ENCODE peak calls at places on chromosomes 16 and 17, in nine cellular contexts. C, U, F, R, T, K, I, A and P are unnamed samples.

GRCh38 chr17:59038734-59039133 is 67.9 kb downstream of the TRIM37 start:
- DNase-seq in A (no peak), U (peak; percentile 49), T (no peak), F (no peak), K (peak; percentile 88), C (no peak), I (peak; percentile 50), R (peak; percentile 56), P (no peak)

GRCh38 chr17:47066095-47066494 is 87.0 kb upstream of the RPRML start:
- DNase-seq in F (no peak), A (peak; percentile 60), R (no peak), C (peak; percentile 10), K (no peak), I (peak; percentile 7), T (no peak), U (no peak), P (peak; percentile 67)

GRCh38 chr17:75588546-75589016 is 981 bp downstream of the MYO15B start:
- DNase-seq in I (no peak), F (no peak), K (no peak), A (no peak), T (no peak), U (no peak), R (no peak), C (no peak), P (peak; percentile 43)

GRCh38 chr17:77281024-77281903 is 140.5 kb downstream of the SEC14L1 start:
- DNase-seq in F (peak; percentile 66), U (no peak), T (peak; percentile 80), I (peak; percentile 53), A (peak; percentile 87), K (peak; percentile 29), R (peak; percentile 45), C (peak; percentile 88), P (peak; percentile 80)

GRCh38 chr17:57989011-57989345 is 924 bp upstream of the VEZF1 start:
- DNase-seq in T (peak; percentile 46), F (no peak), C (peak; percentile 34), K (peak; percentile 50), U (peak; percentile 20), A (no peak), R (peak; percentile 29), I (peak; percentile 72), P (no peak)

GRCh38 chr16:28326881-28327610 is 34.7 kb downstream of the SBK1 start:
- DNase-seq in C (peak; percentile 81), I (peak; percentile 56), T (peak; percentile 33), F (peak; percentile 16), R (peak; percentile 36), U (peak; percentile 13), K (peak; percentile 34), A (peak; percentile 77), P (peak; percentile 84)

GRCh38 chr16:86316967-86317616 is 193.2 kb upstream of the FOXF1 start:
- DNase-seq in A (no peak), I (no peak), K (no peak), C (no peak), T (no peak), R (no peak), F (no peak), U (no peak), P (peak; percentile 42)

GRCh38 chr17:2402517-2402916 is 1.7 kb upstream of the MNT start:
- DNase-seq in F (no peak), U (no peak), C (peak; percentile 49), I (no peak), R (no peak), K (no peak), A (no peak), T (no peak), P (no peak)

GRCh38 chr16:81524382-81524781 is 79.8 kb downstream of the CMIP start:
- DNase-seq in K (no peak), I (no peak), A (no peak), R (peak; percentile 57), F (no peak), T (no peak), U (peak; percentile 59), C (no peak), P (no peak)

GRCh38 chr16:81521141-81521626 is 76.6 kb downstream of the CMIP start:
- DNase-seq in R (no peak), F (no peak), C (no peak), T (no peak), U (no peak), A (no peak), K (no peak), I (no peak), P (no peak)

GRCh38 chr16:81522141-81522701 is 77.6 kb downstream of the CMIP start:
- DNase-seq in I (no peak), C (no peak), T (peak; percentile 18), A (peak; percentile 78), U (no peak), R (no peak), K (no peak), F (no peak), P (peak; percentile 72)

GRCh38 chr16:81526199-81526598 is 81.6 kb downstream of the CMIP start:
- DNase-seq in A (no peak), T (no peak), U (peak; percentile 60), I (no peak), F (peak; percentile 52), C (no peak), K (peak; percentile 20), R (peak; percentile 67), P (no peak)

DNA sequence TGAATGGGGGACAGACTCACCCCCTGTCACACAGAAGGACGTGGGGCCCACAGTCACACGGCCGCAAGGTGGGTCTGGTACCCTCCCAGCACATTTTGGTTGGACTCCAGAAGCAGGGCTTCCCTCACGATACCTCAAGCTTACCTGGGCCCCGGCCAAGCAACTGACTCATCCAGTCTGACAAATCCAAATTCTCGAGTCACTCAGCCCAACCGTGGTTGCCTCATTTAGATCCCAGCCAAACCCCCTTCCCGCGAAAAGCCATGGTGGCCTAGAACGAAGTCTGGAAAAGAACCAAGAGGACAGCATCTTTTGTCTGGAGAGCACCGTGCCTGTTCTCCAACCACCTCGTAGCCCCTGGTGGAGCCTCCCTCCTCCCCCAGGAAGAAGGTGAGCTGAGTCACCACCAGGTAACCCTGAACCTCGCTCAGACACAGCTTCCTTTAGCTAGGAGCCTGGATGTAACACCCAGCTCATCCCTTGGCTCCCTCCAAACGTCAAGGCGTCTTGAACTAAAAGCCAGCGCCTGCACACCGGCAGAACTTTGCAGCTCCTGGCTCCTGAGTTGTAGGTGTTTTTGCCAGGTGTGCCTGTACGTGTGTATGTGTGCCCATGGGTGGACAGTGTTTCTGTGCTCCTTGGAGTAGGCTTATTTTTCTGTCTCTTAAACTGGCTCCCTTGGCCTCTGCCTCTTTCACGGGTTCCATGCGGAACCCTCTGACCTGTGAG is 78.9 kb downstream of the CMIP start:
- DNase-seq in A (no peak), K (peak; percentile 87), R (peak; percentile 90), C (no peak), U (peak; percentile 84), I (no peak), T (peak; percentile 96), F (peak; percentile 95), P (no peak)
- H3K4me1 ChIP-seq in A (no peaks in the 10 kb centered on the region), K (peaks cover 14% of the 10 kb centered on the region), R (peaks cover 3% of the 10 kb centered on the region), C (no peaks in the 10 kb centered on the region), U (peaks cover 29% of the 10 kb centered on the region), I (peaks cover 10% of the 10 kb centered on the region), T (peaks cover 65% of the 10 kb centered on the region), F (peaks cover 58% of the 10 kb centered on the region), P (peaks cover 9% of the 10 kb centered on the region)

DNA sequence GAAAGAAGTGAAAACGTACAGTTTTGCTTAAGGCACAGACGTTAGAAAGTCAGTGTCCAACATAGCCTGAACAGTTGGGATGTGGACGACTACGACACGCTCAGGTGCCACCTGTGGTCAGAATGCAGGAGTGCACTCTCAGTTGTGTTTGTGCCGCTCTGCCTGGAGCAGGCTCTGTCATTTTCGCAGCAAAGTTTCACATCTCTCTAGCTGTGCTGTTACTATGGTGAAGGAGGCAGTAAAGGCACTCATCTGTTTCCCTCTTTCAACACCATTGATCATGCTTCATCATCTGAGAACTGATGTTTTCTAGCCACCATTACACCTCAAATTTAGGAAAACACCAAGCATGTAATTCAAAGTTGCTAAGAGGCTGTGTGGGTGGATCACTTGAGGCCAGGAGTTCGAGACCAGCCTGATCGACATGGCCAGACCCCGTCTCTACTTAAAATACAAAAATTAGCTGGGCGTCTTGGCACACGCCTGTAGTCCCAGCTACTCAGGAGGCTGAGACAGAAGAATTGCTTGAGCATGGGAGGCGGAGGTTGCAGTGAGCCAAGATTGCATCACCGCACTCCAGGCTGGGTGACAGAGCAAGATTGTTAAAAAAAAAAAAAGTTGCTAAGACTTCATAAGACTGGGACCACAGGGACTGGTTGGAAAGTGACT is 44.9 kb upstream of the DNAJA2 start:
- DNase-seq in C (peak; percentile 73), K (peak; percentile 10), F (peak; percentile 56), I (peak; percentile 6), T (peak; percentile 70), U (peak; percentile 5), A (peak; percentile 62), R (peak; percentile 13), P (peak; percentile 76)
- H2AFZ ChIP-seq in C (no peak overlapping the region), K (no peak overlapping the region), F (peak overlapping the region; percentile 18), I (no peak overlapping the region), T (peak overlapping the region; percentile 45), U (no peak overlapping the region), A (no peak overlapping the region), R (no peak overlapping the region), P (peak overlapping the region; percentile 47)

GRCh38 chr16:1997591-1998359 is 8.0 kb downstream of the SYNGR3 start:
- DNase-seq in U (no peak), R (no peak), I (peak; percentile 28), F (no peak), A (no peak), K (peak; percentile 75), C (no peak), T (no peak), P (no peak)

GRCh38 chr16:1998852-1999801 is 9.4 kb downstream of the SYNGR3 start:
- DNase-seq in K (no peak), F (no peak), A (no peak), T (no peak), R (no peak), C (no peak), U (no peak), I (no peak), P (no peak)

GRCh38 chr16:1998360-1998835 is 8.6 kb downstream of the SYNGR3 start:
- DNase-seq in F (no peak), C (no peak), T (no peak), U (no peak), I (no peak), R (no peak), K (no peak), A (no peak), P (no peak)

GRCh38 chr16:1993731-1994131 is 4.0 kb downstream of the SYNGR3 start:
- DNase-seq in C (no peak), I (peak; percentile 30), K (peak; percentile 46), R (no peak), T (peak; percentile 79), U (no peak), F (peak; percentile 69), A (no peak), P (no peak)

DNA sequence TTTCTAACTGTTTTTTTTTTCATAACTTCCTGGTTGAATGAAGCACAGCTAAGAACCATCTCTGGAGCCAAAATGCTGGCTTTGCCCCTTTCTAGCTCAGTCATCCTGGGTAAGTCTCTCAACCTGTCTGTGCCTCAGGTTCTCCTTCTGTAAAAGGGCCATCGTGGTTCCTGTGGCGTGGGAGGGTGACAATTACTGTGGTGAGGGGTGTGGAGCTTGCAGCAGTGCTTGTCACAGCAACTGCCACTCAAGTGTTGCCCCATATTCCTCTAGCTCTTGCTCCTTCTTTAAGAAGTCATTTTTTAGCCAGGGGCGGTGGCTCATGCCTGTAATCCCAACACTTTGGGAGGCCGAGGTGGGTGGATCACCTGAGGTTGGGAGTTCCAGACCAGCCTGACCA is 6.4 kb downstream of the SYNGR3 start:
- DNase-seq in F (no peak), I (no peak), C (no peak), A (no peak), R (no peak), T (no peak), U (no peak), K (no peak), P (no peak)
- H3K4me2 ChIP-seq in F (no peak overlapping the region), I (no peak overlapping the region), C (no peak overlapping the region), A (no peak overlapping the region), R (no peak overlapping the region), T (no peak overlapping the region), U (no peak overlapping the region), K (no peak overlapping the region), P (no peak overlapping the region)

GRCh38 chr16:50604610-50605009 is 56.4 kb downstream of the NKD1 start:
- DNase-seq in F (no peak), C (no peak), R (no peak), A (no peak), T (no peak), I (no peak), K (no peak), U (no peak), P (no peak)
- H3K4me1 ChIP-seq in F (peaks cover 24% of the 10 kb centered on the region), C (peaks cover 28% of the 10 kb centered on the region), R (peaks cover 8% of the 10 kb centered on the region), A (no peaks in the 10 kb centered on the region), T (peaks cover 5% of the 10 kb centered on the region), I (peaks cover 4% of the 10 kb centered on the region), K (no peaks in the 10 kb centered on the region), U (peaks cover 13% of the 10 kb centered on the region), P (no peaks in the 10 kb centered on the region)